ENCODE peak calls at places on chromosomes 2 and 18, in four cellular contexts. G is AG04450, C is LNCaP clone FGC, T is right lobe of liver. R is an unnamed sample.

GRCh38 chr18:79197531-79197930 is 128.3 kb downstream of the ATP9B start:
- DNase-seq in G (no peak), C (no peak), T (no peak), R (no peak)

GRCh38 chr2:108330971-108331370 is 42.3 kb downstream of the SULT1C2 start:
- DNase-seq in G (no peak), C (no peak), T (no peak), R (no peak)

GRCh38 chr2:237025090-237025865 is 60.4 kb upstream of the COPS8 start:
- DNase-seq in G (peak; percentile 32), C (no peak), T (no peak), R (peak; percentile 85)

GRCh38 chr2:70988726-70989648 is 5.7 kb downstream of the TEX261 start:
- DNase-seq in G (no peak), C (no peak), T (no peak), R (no peak)

GRCh38 chr2:238165288-238165921 is 6.6 kb downstream of the ERFE start:
- DNase-seq in G (no peak), C (no peak), T (no peak), R (no peak)

GRCh38 chr18:26317353-26317865 is 91.2 kb downstream of the TAF4B start:
- DNase-seq in G (no peak), C (no peak), T (no peak), R (no peak)

GRCh38 chr2:216838146-216838545 is 21.7 kb downstream of the TNP1 start:
- DNase-seq in G (peak; percentile 21), C (no peak), T (no peak), R (no peak)

GRCh38 chr2:26352892-26353291 is 6.3 kb upstream of the ADGRF3 start:
- DNase-seq in G (no peak), C (no peak), T (no peak), R (no peak)

GRCh38 chr2:17059452-17059851 is 393.8 kb upstream of the CYRIA start:
- DNase-seq in G (no peak), C (no peak), T (no peak), R (no peak)

GRCh38 chr18:48886520-48887293 is 64.1 kb downstream of the SMAD7 start:
- DNase-seq in G (no peak), C (no peak), T (no peak), R (peak; percentile 15)

DNA sequence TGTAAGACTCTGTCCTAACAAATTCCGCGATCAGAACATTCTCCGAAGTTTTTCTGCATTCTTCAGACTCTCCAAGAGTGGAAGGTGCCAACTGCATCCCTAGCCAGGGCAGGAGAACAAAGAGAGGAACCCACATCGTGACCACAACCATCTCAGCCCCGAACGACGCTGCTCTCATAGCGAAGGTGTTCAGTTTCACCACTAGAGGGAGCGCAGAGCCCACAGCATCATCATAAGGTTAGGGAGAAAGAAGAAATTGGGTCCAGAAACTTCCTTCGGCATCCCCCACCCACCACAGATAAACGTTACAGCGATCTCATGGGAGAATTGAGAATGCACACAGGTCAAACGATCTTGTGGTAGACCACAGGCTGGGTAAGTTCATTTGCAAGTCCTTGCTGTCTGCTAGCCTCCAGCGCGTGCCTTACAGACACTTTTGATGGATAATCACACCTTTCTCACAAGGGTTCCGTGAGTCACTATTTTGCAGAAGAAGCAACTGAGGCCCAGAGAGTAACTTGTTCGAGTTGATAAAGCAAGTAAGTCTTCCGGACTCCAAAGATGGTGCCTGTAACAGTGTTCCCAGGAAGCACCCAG is 53.7 kb upstream of the ARL4C start:
- DNase-seq in G (peak; percentile 78), C (no peak), T (peak; percentile 63), R (peak; percentile 55)
- TF ChIP-seq CTCF in G (peak; percentile 97), C (peak; percentile 94), T (peak; percentile 90), R (peak; percentile 91)

DNA sequence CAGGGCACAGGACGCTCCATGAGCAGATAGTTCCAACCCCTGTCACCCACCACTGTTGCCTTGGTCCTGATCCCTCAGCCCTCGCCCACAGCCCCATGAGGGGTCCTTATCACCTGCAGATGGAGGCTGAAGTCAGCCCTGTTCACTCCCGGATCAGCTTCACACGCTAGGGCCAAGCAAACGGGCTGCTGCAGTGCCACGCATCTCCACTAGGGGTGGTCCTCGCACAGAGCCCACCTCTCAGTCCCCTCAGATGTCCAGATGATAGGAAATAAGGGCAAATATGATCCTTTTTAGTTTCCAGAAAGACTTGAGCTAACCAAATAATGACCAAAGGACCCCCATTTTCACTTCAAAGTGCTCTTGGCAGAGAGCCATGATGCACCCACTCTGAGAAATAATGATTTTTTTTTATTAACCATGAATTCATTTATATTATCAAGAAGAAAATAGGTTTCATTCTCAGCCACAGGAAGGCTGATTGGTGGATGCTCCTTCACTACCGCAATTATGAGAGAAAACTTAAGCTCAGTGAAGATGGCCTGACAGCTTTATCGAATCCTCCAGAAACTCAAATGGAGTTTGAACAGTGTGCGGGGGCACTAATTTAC is 71.9 kb upstream of the KLHL29 start:
- DNase-seq in G (no peak), C (no peak), T (no peak), R (no peak)
- TF ChIP-seq CTCF in G (peak; percentile 80), C (no peak), T (no peak), R (peak; percentile 57)

DNA sequence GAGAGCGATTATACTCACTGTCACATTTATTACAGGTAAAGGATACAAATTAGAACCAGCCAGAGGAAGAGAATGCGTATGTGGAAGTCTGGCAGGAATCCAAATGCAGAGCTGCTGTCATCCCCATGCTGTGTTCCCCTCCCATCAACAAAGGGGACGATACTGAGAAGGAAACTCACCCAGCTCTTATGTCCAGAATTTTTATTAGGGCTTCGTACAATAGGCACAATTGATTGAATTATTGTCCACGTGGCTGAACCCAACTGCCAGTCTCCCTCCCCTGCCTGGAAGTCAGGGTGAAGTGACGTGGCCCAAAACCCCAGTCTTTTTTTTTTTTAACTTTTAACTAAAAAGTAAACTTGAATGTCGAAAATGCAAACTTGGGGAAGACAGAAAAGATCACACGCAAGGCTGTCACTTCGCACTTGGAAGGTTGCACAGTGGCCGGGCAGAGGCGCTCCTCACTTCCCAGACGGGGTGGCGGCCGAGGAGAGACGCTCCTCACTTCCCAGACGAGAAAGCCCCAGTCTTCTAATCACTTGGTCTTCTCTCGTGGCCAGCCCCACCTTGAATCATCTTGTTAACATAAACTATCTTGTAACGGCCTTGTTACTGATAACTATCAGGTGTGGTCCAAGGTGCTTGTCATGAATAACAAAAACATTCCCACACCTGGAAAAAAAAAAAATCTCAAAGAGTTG is 40.0 kb upstream of the ITSN2 start:
- DNase-seq in G (no peak), C (no peak), T (no peak), R (no peak)
- TF ChIP-seq CTCF in G (no peak), C (no peak), T (no peak), R (no peak)

DNA sequence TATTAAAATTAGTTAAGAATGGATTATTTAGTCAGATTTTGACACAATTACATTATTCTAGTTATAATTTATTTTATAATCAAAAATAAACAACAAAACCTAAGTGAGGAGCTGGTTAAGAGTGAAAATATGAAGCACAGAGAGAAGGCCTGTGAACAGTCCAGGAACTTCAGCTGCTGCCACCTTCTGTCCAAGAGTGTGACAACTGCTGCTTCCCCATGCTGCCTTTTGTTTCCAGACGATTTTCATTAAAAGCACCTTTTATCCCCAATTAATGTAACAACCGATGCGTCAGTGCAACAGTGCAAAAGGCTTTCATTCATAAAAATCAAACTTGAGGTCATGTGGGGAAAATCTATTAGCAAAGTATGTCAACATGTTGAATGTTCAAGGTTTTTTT is 363.6 kb downstream of the CTNNA2 start:
- DNase-seq in G (no peak), C (no peak), T (no peak), R (no peak)
- TF ChIP-seq CTCF in G (peak; percentile 45), C (peak; percentile 70), T (peak; percentile 47), R (no peak)

DNA sequence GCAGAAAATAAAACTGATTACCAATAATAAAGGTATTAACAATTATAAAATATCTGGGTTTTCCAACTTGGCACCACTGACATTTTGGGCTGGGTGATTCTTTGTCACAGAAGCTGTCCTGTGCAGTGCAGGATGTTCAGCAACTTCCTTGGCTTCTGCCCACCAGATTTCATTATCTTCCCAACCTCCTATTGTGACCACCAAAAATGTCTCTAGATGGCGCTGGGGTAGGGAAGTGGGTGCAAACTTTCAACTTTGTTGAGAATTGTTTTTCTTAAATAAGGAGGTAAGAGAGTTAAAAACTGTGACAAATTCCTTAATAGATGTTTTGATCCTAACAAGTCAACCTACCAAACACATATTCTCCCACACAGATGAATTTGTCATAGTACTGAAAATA is 90.1 kb downstream of the GAREM1 start:
- DNase-seq in G (no peak), C (no peak), T (no peak), R (no peak)
- TF ChIP-seq CTCF in G (no peak), C (no peak), T (no peak), R (no peak)

GRCh38 chr2:151176661-151177060 is 85.0 kb downstream of the RBM43 start:
- DNase-seq in G (no peak), C (no peak), T (no peak), R (no peak)
- TF ChIP-seq CTCF in G (peak; percentile 2), C (no peak), T (no peak), R (no peak)

R was measured in CD14-positive monocyte.